ENCODE peak calls at places on chromosomes 4 and X, in six cellular contexts. F is astrocyte of the spinal cord, M is neural progenitor cell, C is GM10248, K is fibroblast of the aortic adventitia, B is heart left ventricle. E is an unnamed sample.

GRCh38 chr4:21765810-21766407 is 182.7 kb downstream of the KCNIP4 start:
- DNase-seq in F (peak), M (peak), C (peak), K (peak), B (no peak), E (peak)

GRCh38 chr4:137664055-137664405 is 131.7 kb upstream of the PCDH18 start:
- DNase-seq in F (peak), M (no peak), C (no peak), K (peak), B (no peak), E (no peak)

GRCh38 chrX:68758671-68759070 is 70.2 kb upstream of the EFNB1 start:
- DNase-seq in F (no peak), M (no peak), C (no peak), K (no peak), B (no peak), E (no peak)

GRCh38 chr4:20422398-20422797 is 170.7 kb downstream of the SLIT2 start:
- DNase-seq in F (peak), M (peak), C (peak), K (peak), B (peak), E (peak)

GRCh38 chr4:91471280-91471679 is 832.5 kb upstream of the GRID2 start:
- DNase-seq in F (no peak), M (no peak), C (no peak), K (no peak), B (no peak), E (no peak)

GRCh38 chr4:42309571-42310260 is 87.6 kb upstream of the SHISA3 start:
- DNase-seq in F (no peak), M (no peak), C (no peak), K (no peak), B (no peak), E (no peak)

GRCh38 chr4:34492414-34492813 is 1751.9 kb downstream of the ARAP2 start:
- DNase-seq in F (no peak), M (no peak), C (no peak), K (no peak), B (no peak), E (no peak)

GRCh38 chr4:15042529-15043167 is 40.4 kb downstream of the CPEB2 start:
- DNase-seq in F (no peak), M (no peak), C (no peak), K (peak), B (no peak), E (no peak)

GRCh38 chrX:41956027-41956426 is 32.7 kb upstream of the CASK start:
- DNase-seq in F (no peak), M (no peak), C (no peak), K (no peak), B (no peak), E (no peak)

DNA sequence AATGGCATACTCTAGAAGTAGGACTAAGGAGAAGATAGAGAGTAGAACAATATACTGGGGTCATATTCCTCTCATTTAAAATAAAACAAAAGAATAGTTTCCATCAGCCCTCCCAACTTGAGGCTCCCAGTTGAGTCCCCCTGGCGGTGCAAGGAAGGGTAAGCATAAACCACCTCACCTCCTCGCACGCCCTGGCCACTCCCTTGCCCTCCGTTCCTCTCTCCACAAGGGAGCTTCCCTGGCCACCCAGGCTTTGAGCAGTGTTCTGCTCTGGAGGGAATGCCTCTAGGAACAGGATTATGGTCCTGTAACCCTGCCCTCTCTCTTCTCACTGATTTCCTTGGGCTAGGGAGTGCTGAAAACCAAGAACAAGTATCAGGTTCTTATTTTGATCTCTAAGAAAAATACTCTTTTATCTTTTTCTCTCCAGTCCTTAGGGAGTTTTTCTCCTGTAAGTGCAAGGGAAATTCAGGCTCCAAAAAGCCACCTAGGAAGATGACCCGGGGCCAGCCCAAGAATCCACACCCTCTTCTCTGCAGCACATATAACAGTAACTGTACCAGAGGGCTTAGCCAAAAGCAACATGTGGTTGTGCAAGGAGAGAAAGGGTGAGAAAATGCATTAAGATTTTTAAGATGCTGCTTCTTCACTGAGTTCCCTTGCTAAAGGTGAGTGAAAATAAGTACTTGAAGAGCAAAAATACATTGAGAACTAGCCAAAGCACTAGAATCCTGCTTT is 69.9 kb downstream of the USP38 start:
- DNase-seq in F (peak), M (peak), C (no peak), K (peak), B (no peak), E (no peak)
- TF ChIP-seq CTCF in F (no peak), M (no peak), C (no peak), K (no peak), B (no peak), E (no peak)

GRCh38 chr4:6335040-6335590 is 65.5 kb downstream of the WFS1 start:
- DNase-seq in F (no peak), M (no peak), C (no peak), K (no peak), B (no peak), E (no peak)
- TF ChIP-seq CTCF in F (no peak), M (peak), C (no peak), K (no peak), B (no peak), E (no peak)

GRCh38 chr4:26015133-26015651 is 101.2 kb downstream of the SMIM20 start:
- DNase-seq in F (peak), M (no peak), C (no peak), K (peak), B (peak), E (no peak)
- TF ChIP-seq CTCF in F (no peak), M (no peak), C (no peak), K (no peak), B (no peak), E (no peak)

GRCh38 chr4:147591048-147591577 is 26.1 kb upstream of the TMEM184C start:
- DNase-seq in F (no peak), M (no peak), C (no peak), K (peak), B (no peak), E (no peak)

GRCh38 chr4:147596976-147597375 is 20.2 kb upstream of the TMEM184C start:
- DNase-seq in F (peak), M (no peak), C (no peak), K (peak), B (no peak), E (no peak)

GRCh38 chr4:147597561-147597960 is 19.6 kb upstream of the TMEM184C start:
- DNase-seq in F (no peak), M (no peak), C (no peak), K (no peak), B (no peak), E (no peak)

GRCh38 chr4:147596377-147596776 is 20.8 kb upstream of the TMEM184C start:
- DNase-seq in F (peak), M (no peak), C (peak), K (no peak), B (no peak), E (no peak)

GRCh38 chr4:147594107-147594506 is 23.1 kb upstream of the TMEM184C start:
- DNase-seq in F (no peak), M (no peak), C (no peak), K (no peak), B (no peak), E (no peak)
- TF ChIP-seq CTCF in F (peak), M (peak), C (no peak), K (no peak), B (no peak), E (no peak)

GRCh38 chr4:16516796-16517413 is 290.6 kb upstream of the TAPT1 start:
- DNase-seq in F (peak), M (peak), C (no peak), K (peak), B (peak), E (peak)
- TF ChIP-seq CTCF in F (peak), M (peak), C (no peak), K (peak), B (peak), E (no peak)

GRCh38 chrX:104343408-104344129 is 88.8 kb upstream of the ESX1 start:
- DNase-seq in F (peak), M (peak), C (peak), K (peak), B (no peak), E (no peak)
- TF ChIP-seq CTCF in F (peak), M (peak), C (peak), K (peak), B (peak), E (peak)

DNA sequence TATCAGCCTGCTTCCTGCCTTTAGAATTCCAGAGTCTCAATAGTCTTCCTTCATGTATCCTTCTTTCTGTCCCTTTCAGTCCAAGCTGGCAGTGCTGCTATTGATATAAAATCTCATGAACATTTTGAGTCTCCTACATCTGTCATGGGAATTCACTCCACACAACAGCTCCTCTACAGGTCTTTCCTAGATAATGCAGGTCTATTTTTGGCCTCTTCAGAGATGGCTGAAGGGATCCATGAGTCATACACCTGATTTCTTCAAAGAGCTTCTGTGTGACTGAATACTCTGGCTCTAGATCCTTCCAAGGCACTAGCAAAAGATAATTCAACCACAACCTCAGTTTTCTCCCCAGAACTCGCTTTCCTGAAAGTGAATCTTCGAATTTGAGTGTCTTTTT is 115.4 kb downstream of the STPG2 start:
- DNase-seq in F (peak), M (peak), C (no peak), K (no peak), B (no peak), E (no peak)
- TF ChIP-seq CTCF in F (peak), M (peak), C (no peak), K (no peak), B (no peak), E (no peak)

DNA sequence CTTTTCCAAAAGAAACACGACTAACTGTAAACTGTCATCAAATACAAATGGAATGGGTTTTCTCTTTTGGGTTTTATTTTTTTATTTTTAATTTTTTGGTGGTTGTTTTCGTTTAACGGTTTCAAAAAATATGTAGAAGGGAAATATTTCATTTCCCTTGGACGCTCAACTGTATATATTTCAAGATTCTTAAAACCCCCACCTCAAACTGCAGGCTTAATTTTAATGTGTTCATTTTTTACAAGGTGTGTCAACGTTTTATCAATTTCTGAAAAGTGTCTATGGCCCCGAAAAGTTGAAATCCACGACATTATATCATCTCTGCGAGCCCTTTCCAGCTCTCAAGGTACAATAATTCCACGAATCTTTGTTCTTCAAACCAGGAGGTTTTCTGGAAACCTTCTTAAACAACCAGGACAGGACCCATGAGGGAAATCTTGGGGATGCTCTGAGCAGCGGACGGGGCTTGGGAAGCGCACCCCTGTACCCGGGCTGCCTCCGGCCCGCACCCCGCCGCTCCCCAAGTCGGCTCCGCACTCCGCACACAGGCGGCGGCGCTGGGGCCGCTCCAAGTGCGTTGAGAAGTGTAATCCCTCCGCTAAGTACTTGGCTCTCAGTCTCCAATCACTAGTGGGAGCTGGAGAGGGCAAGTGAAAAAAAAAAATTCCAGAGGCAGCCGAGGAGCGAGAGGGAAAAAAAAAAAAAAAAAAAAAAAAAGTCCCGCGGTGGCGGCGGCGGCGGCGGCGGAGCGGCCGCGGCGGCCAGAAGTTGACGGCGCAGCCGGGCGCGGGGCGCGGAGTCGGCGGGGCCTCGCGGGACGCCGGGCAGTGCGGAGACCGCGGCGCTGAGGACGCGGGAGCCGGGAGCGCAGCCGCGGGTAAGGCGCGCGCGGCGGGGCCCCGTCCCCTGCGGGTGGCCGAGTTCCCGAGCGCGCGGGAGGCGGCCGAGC is at the start of gene BMPR1B:
- DNase-seq in F (peak), M (peak), C (peak), K (peak), B (no peak), E (peak)
- TF ChIP-seq CTCF in F (peak), M (no peak), C (no peak), K (peak), B (no peak), E (no peak)

DNA sequence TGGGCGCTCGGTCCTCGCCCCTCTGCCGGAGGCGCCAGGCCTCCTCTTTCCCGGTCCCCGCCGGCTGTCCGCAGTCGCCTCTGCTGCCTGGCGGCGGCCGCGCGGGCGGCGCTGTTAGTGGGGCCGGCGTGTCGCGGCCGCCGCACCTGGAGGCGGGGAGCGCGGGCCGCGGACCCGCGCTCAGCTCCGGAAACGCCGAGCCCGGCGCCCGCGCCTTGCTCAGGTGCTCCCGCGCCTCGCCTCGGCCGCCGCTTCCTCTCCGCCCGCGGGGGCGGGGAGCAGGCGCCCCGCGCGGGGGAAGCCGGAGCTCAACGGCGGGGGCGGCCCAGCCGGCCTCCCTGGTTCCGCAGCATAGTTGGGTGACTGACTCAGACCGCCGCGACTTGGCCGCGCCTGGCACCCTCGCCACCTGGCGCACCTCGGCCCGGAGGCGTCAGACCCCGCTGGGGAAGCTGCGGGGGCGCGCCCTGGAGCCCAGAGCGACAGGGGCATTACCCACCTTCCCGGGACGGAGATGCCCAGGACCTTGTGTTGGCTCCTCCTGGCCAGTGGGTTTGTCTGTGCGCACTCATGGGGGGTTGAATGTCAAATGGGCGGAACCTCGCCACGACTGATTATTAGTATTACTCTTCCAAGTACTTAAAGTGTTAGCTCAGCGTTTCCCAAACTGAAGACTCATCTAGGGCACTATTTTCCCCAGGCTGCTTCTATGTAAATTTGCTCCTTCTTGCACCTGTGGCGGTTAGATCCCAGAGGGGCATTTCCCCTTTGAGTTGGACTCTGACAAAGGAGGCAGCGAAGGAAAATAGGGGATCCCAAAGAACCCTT is at the start of gene ARAP2:
- DNase-seq in F (peak), M (peak), C (peak), K (no peak), B (peak), E (peak)
- TF ChIP-seq CTCF in F (no peak), M (peak), C (peak), K (no peak), B (no peak), E (no peak)